ENCODE peak calls at places on chromosomes 12 and 14, in four cellular contexts. X is mesenchymal stem cell, N is PC-9, M is HCT116. K is an unnamed sample.

GRCh38 chr12:52990206-52990605 is 16.1 kb upstream of the EIF4B start:
- DNase-seq in N (no peak), X (peak; percentile 38), M (no peak), K (no peak)

GRCh38 chr12:111529424-111530368 is 69.4 kb downstream of the ATXN2 start:
- DNase-seq in M (peak; percentile 34), N (peak; percentile 29), X (peak; percentile 74), K (no peak)

GRCh38 chr12:54398995-54399793 is 14.7 kb upstream of the ZNF385A start:
- DNase-seq in X (peak; percentile 87), N (peak; percentile 82), M (peak; percentile 48), K (peak; percentile 78)

GRCh38 chr12:105444050-105444808 is 113.7 kb downstream of the C12orf75 start:
- DNase-seq in N (no peak), X (no peak), M (no peak), K (no peak)

GRCh38 chr12:47223848-47224213 is 144.1 kb upstream of the AMIGO2 start:
- DNase-seq in X (peak; percentile 32), N (no peak), M (no peak), K (peak; percentile 78)

GRCh38 chr12:22287776-22288621 is 46.5 kb downstream of the ST8SIA1 start:
- DNase-seq in X (peak; percentile 35), M (no peak), N (no peak), K (no peak)

GRCh38 chr14:51468523-51468922 is 183.2 kb upstream of the FRMD6 start:
- DNase-seq in X (no peak), M (no peak), N (no peak), K (no peak)

GRCh38 chr14:80404413-80404812 is 193.1 kb upstream of the DIO2 start:
- DNase-seq in M (no peak), N (no peak), X (no peak), K (no peak)

GRCh38 chr14:23404331-23404900 is 3.7 kb downstream of the MYH6 start:
- DNase-seq in M (no peak), X (no peak), N (no peak), K (no peak)

GRCh38 chr12:73460212-73460611 is 1077.4 kb upstream of the ATXN7L3B start:
- DNase-seq in M (no peak), X (no peak), N (no peak), K (no peak)

GRCh38 chr14:98949031-98949430 is 323.0 kb downstream of the BCL11B start:
- DNase-seq in M (no peak), X (no peak), N (no peak), K (no peak)

GRCh38 chr14:72291908-72292688 is 359.9 kb downstream of the RGS6 start:
- DNase-seq in N (no peak), M (peak; percentile 15), X (no peak), K (no peak)

GRCh38 chr14:61596985-61597384 is 98.3 kb upstream of the HIF1A start:
- DNase-seq in N (no peak), X (peak; percentile 67), M (no peak), K (no peak)

GRCh38 chr14:56247495-56248087 is 129.4 kb downstream of the PELI2 start:
- DNase-seq in M (peak; percentile 4), N (no peak), X (peak; percentile 30), K (no peak)

GRCh38 chr14:23346693-23347405 is 5.8 kb downstream of the SLC22A17 start:
- DNase-seq in N (no peak), M (no peak), X (no peak), K (no peak)

GRCh38 chr12:49041881-49042484 is 18.6 kb downstream of the KMT2D start:
- DNase-seq in X (no peak), N (no peak), M (no peak), K (no peak)

GRCh38 chr14:67413806-67414769 is 2.1 kb upstream of the PLEK2 start:
- DNase-seq in M (peak; percentile 88), N (peak; percentile 85), X (peak; percentile 86), K (no peak)

GRCh38 chr14:77882098-77882497 is 82.2 kb downstream of the ADCK1 start:
- DNase-seq in M (no peak), N (peak; percentile 19), X (peak; percentile 36), K (no peak)

GRCh38 chr12:109915171-109916040 is 15.3 kb downstream of the TCHP start:
- DNase-seq in N (no peak), X (no peak), M (no peak), K (no peak)

GRCh38 chr12:109919466-109919865 is 19.4 kb downstream of the TCHP start:
- DNase-seq in M (no peak), X (no peak), N (no peak), K (no peak)

GRCh38 chr12:109914461-109914860 is 14.4 kb downstream of the TCHP start:
- DNase-seq in X (no peak), N (no peak), M (no peak), K (no peak)

GRCh38 chr12:109912790-109913189 is 12.7 kb downstream of the TCHP start:
- DNase-seq in N (no peak), X (no peak), M (no peak), K (no peak)

GRCh38 chr12:109916045-109916444 is 16.0 kb downstream of the TCHP start:
- DNase-seq in N (no peak), X (no peak), M (no peak), K (no peak)
- H3K36me3 ChIP-seq in N (no peaks in the 10 kb centered on the region), X (peaks cover 56% of the 10 kb centered on the region), M (peaks cover 35% of the 10 kb centered on the region), K (no peaks in the 10 kb centered on the region)

DNA sequence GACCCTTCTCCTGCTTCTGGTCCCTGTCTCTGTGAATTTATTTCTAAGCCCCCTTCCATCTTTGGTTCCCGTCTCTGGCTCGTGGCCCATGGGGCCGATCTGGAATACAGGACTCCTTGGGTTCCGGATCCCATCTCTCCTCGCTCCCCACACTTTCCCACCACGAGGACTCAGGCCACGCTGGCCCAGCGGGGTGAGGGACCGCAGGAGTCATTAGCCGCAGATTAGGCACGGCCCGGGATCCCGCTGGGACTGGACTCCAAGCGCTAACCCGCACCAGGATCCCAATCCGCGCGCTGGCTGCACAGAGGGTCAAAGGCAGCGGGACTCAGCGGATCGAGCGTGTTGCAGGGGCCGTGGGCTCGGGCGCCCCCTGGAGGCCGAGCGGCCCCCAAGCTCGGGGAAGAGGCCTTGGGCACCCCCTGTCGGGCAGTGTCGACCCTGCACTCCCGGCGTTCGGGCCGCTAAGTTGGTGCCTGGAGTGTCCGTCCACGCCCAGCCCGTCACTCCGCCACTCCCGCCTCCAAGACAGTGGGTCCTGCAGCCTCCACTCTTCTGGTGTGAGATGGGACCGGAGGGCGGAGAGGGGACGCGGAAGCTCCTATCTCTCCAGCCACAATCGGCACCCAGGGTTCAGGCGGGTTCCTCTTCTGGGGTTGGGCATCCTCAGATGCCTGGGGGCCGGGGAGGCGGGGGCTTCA is 9.5 kb downstream of the SHMT2 start:
- DNase-seq in M (peak; percentile 58), X (peak; percentile 90), N (peak; percentile 89), K (peak; percentile 87)
- H3K27me3 ChIP-seq in M (peaks cover 4% of the 10 kb centered on the region), X (peaks cover 42% of the 10 kb centered on the region), N (peaks cover 30% of the 10 kb centered on the region), K (no peaks in the 10 kb centered on the region)

GRCh38 chr12:6863033-6863432 is 4.3 kb upstream of the TPI1 start:
- DNase-seq in X (no peak), M (no peak), N (no peak), K (no peak)

GRCh38 chr12:6861391-6861790 is 5.9 kb upstream of the TPI1 start:
- DNase-seq in M (no peak), X (no peak), N (no peak), K (no peak)

GRCh38 chr12:6860942-6861341 is 6.4 kb upstream of the TPI1 start:
- DNase-seq in M (no peak), N (no peak), X (no peak), K (no peak)

GRCh38 chr12:6858796-6859195 is 6.8 kb downstream of the USP5 start:
- DNase-seq in N (no peak), M (no peak), X (no peak), K (no peak)

GRCh38 chr12:6860116-6860515 is 7.2 kb upstream of the TPI1 start:
- DNase-seq in M (no peak), X (no peak), N (no peak), K (no peak)
- H3K36me3 ChIP-seq in M (peaks cover 71% of the 10 kb centered on the region), X (peaks cover 95% of the 10 kb centered on the region), N (peaks cover 41% of the 10 kb centered on the region), K (peaks cover 7% of the 10 kb centered on the region)

GRCh38 chr12:125280482-125281377 is 215.5 kb downstream of the AACS start:
- DNase-seq in N (no peak), X (no peak), M (no peak), K (no peak)

GRCh38 chr12:125284945-125285344 is 219.7 kb downstream of the AACS start:
- DNase-seq in X (no peak), M (peak; percentile 8), N (no peak), K (no peak)

GRCh38 chr12:125286005-125286727 is 220.9 kb downstream of the AACS start:
- DNase-seq in M (no peak), X (no peak), N (no peak), K (no peak)

GRCh38 chr12:125284087-125284486 is 218.9 kb downstream of the AACS start:
- DNase-seq in N (no peak), M (no peak), X (no peak), K (no peak)

DNA sequence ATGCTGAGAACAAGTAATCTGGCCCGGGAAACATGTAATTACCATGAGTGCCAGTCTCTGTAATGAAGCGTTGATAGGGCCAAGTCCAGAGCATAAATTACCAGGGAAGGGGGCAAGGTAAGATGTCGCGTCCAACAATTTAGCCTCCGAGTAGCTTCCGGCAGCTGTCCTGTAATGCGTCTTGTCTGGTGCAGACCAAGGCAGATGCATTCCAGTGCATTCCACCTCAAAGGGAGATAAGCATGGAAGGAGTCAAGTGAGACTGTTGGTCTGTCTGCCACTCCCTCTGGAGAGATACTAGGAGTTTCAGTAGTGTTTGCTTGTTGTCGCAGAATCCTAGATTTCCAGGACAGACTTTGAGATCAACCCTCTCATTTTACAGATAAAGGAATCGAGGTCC is 218.3 kb downstream of the AACS start:
- DNase-seq in M (no peak), X (no peak), N (no peak), K (no peak)
- H3K27me3 ChIP-seq in M (peaks cover 4% of the 10 kb centered on the region), X (no peaks in the 10 kb centered on the region), N (peaks cover 87% of the 10 kb centered on the region), K (no peaks in the 10 kb centered on the region)

GRCh38 chr12:57528176-57528575 is 5.6 kb downstream of the MBD6 start:
- DNase-seq in X (no peak), N (no peak), M (no peak), K (no peak)

GRCh38 chr12:57526477-57527126 is 4.0 kb downstream of the MBD6 start:
- DNase-seq in N (no peak), X (no peak), M (no peak), K (no peak)

GRCh38 chr12:57528831-57529555 is 6.4 kb downstream of the MBD6 start:
- DNase-seq in M (no peak), X (no peak), N (no peak), K (no peak)

GRCh38 chr12:57525615-57526383 is 3.2 kb downstream of the MBD6 start:
- DNase-seq in X (no peak), N (no peak), M (no peak), K (no peak)

GRCh38 chr12:57527184-57527583 is 4.6 kb downstream of the MBD6 start:
- DNase-seq in M (no peak), N (no peak), X (no peak), K (no peak)
- H3K36me3 ChIP-seq in M (peaks cover 41% of the 10 kb centered on the region), N (peaks cover 11% of the 10 kb centered on the region), X (peaks cover 74% of the 10 kb centered on the region), K (peaks cover 78% of the 10 kb centered on the region)

GRCh38 chr12:123963829-123964228 is 8.8 kb downstream of the CCDC92 start:
- DNase-seq in X (no peak), M (no peak), N (no peak), K (no peak)
- H3K27me3 ChIP-seq in X (no peaks in the 10 kb centered on the region), M (no peaks in the 10 kb centered on the region), N (no peaks in the 10 kb centered on the region), K (no peaks in the 10 kb centered on the region)

K was measured in right lobe of liver.